ENCODE peak calls at places on chromosome 16, in ten cellular contexts. One of them, this sample, is unnamed.

GRCh38 chr16:89536886-89537548 is 23.5 kb upstream of the RPL13 start:
- DNase-seq in GM13976: no peak
- DNase-seq in sigmoid colon: no peak
- DNase-seq in Peyer's patch: no peak
- DNase-seq in AG09309: no peak
- DNase-seq in spleen: no peak
- DNase-seq in dorsolateral prefrontal cortex: peak
- DNase-seq in lower lobe of right lung: no peak
- DNase-seq in cardiac muscle cell: no peak
- DNase-seq in psoas muscle: no peak
- DNase-seq in this sample: no peak

GRCh38 chr16:25033852-25034251 is 18.7 kb upstream of the ARHGAP17 start:
- DNase-seq in GM13976: no peak
- DNase-seq in sigmoid colon: peak
- DNase-seq in Peyer's patch: no peak
- DNase-seq in AG09309: no peak
- DNase-seq in spleen: no peak
- DNase-seq in dorsolateral prefrontal cortex: no peak
- DNase-seq in lower lobe of right lung: no peak
- DNase-seq in cardiac muscle cell: peak
- DNase-seq in psoas muscle: no peak
- DNase-seq in this sample: no peak

GRCh38 chr16:12470311-12471229 is 333.1 kb downstream of the CPPED1 start:
- DNase-seq in GM13976: no peak
- DNase-seq in sigmoid colon: peak
- DNase-seq in Peyer's patch: no peak
- DNase-seq in AG09309: no peak
- DNase-seq in spleen: no peak
- DNase-seq in dorsolateral prefrontal cortex: no peak
- DNase-seq in lower lobe of right lung: no peak
- DNase-seq in cardiac muscle cell: no peak
- DNase-seq in psoas muscle: peak
- DNase-seq in this sample: no peak

GRCh38 chr16:54361813-54362212 is 75.2 kb upstream of the IRX3 start:
- DNase-seq in GM13976: no peak
- DNase-seq in sigmoid colon: no peak
- DNase-seq in Peyer's patch: no peak
- DNase-seq in AG09309: no peak
- DNase-seq in spleen: no peak
- DNase-seq in dorsolateral prefrontal cortex: no peak
- DNase-seq in lower lobe of right lung: no peak
- DNase-seq in cardiac muscle cell: peak
- DNase-seq in psoas muscle: no peak
- DNase-seq in this sample: no peak

GRCh38 chr16:14291941-14292825 is 221.1 kb downstream of the MRTFB start:
- DNase-seq in GM13976: no peak
- DNase-seq in sigmoid colon: no peak
- DNase-seq in Peyer's patch: no peak
- DNase-seq in AG09309: no peak
- DNase-seq in spleen: no peak
- DNase-seq in dorsolateral prefrontal cortex: no peak
- DNase-seq in lower lobe of right lung: no peak
- DNase-seq in cardiac muscle cell: no peak
- DNase-seq in psoas muscle: no peak
- DNase-seq in this sample: no peak

GRCh38 chr16:9008335-9009260 is 44.9 kb upstream of the USP7 start:
- DNase-seq in GM13976: peak
- DNase-seq in sigmoid colon: peak
- DNase-seq in Peyer's patch: peak
- DNase-seq in AG09309: no peak
- DNase-seq in spleen: peak
- DNase-seq in dorsolateral prefrontal cortex: peak
- DNase-seq in lower lobe of right lung: peak
- DNase-seq in cardiac muscle cell: peak
- DNase-seq in psoas muscle: peak
- DNase-seq in this sample: no peak

GRCh38 chr16:86566601-86566965 is at the start of gene FOXC2:
- DNase-seq in GM13976: no peak
- DNase-seq in sigmoid colon: peak
- DNase-seq in Peyer's patch: peak
- DNase-seq in AG09309: peak
- DNase-seq in spleen: peak
- DNase-seq in dorsolateral prefrontal cortex: no peak
- DNase-seq in lower lobe of right lung: peak
- DNase-seq in cardiac muscle cell: peak
- DNase-seq in psoas muscle: peak
- DNase-seq in this sample: peak

GRCh38 chr16:616771-617586 is 13.8 kb upstream of the WFIKKN1 start:
- DNase-seq in GM13976: no peak
- DNase-seq in sigmoid colon: peak
- DNase-seq in Peyer's patch: no peak
- DNase-seq in AG09309: no peak
- DNase-seq in spleen: no peak
- DNase-seq in dorsolateral prefrontal cortex: no peak
- DNase-seq in lower lobe of right lung: peak
- DNase-seq in cardiac muscle cell: no peak
- DNase-seq in psoas muscle: no peak
- DNase-seq in this sample: peak

GRCh38 chr16:89569506-89570341 is 5.8 kb upstream of the CPNE7 start:
- DNase-seq in GM13976: no peak
- DNase-seq in sigmoid colon: no peak
- DNase-seq in Peyer's patch: no peak
- DNase-seq in AG09309: no peak
- DNase-seq in spleen: no peak
- DNase-seq in dorsolateral prefrontal cortex: no peak
- DNase-seq in lower lobe of right lung: no peak
- DNase-seq in cardiac muscle cell: no peak
- DNase-seq in psoas muscle: peak
- DNase-seq in this sample: no peak

GRCh38 chr16:9534759-9535158 is 443.3 kb downstream of the HAPSTR1 start:
- DNase-seq in GM13976: no peak
- DNase-seq in sigmoid colon: no peak
- DNase-seq in Peyer's patch: no peak
- DNase-seq in AG09309: no peak
- DNase-seq in spleen: no peak
- DNase-seq in dorsolateral prefrontal cortex: no peak
- DNase-seq in lower lobe of right lung: no peak
- DNase-seq in cardiac muscle cell: no peak
- DNase-seq in psoas muscle: no peak
- DNase-seq in this sample: no peak

GRCh38 chr16:88957887-88958577 is 19.0 kb downstream of the CBFA2T3 start:
- DNase-seq in GM13976: no peak
- DNase-seq in sigmoid colon: no peak
- DNase-seq in Peyer's patch: no peak
- DNase-seq in AG09309: no peak
- DNase-seq in spleen: peak
- DNase-seq in dorsolateral prefrontal cortex: no peak
- DNase-seq in lower lobe of right lung: peak
- DNase-seq in cardiac muscle cell: no peak
- DNase-seq in psoas muscle: peak
- DNase-seq in this sample: no peak

GRCh38 chr16:7333326-7333725 is 681 bp downstream of the RBFOX1 start:
- DNase-seq in GM13976: no peak
- DNase-seq in sigmoid colon: no peak
- DNase-seq in Peyer's patch: no peak
- DNase-seq in AG09309: no peak
- DNase-seq in spleen: no peak
- DNase-seq in dorsolateral prefrontal cortex: no peak
- DNase-seq in lower lobe of right lung: no peak
- DNase-seq in cardiac muscle cell: no peak
- DNase-seq in psoas muscle: no peak
- DNase-seq in this sample: no peak

GRCh38 chr16:75497558-75497957 is 2.3 kb upstream of the CHST6 start:
- DNase-seq in GM13976: no peak
- DNase-seq in sigmoid colon: no peak
- DNase-seq in Peyer's patch: no peak
- DNase-seq in AG09309: no peak
- DNase-seq in spleen: peak
- DNase-seq in dorsolateral prefrontal cortex: no peak
- DNase-seq in lower lobe of right lung: no peak
- DNase-seq in cardiac muscle cell: no peak
- DNase-seq in psoas muscle: no peak
- DNase-seq in this sample: no peak

GRCh38 chr16:72455743-72456659 is 284.0 kb upstream of the PMFBP1 start:
- DNase-seq in GM13976: no peak
- DNase-seq in sigmoid colon: no peak
- DNase-seq in Peyer's patch: no peak
- DNase-seq in AG09309: no peak
- DNase-seq in spleen: no peak
- DNase-seq in dorsolateral prefrontal cortex: no peak
- DNase-seq in lower lobe of right lung: no peak
- DNase-seq in cardiac muscle cell: peak
- DNase-seq in psoas muscle: no peak
- DNase-seq in this sample: no peak

GRCh38 chr16:83244057-83244456 is 563.7 kb upstream of the HSBP1 start:
- DNase-seq in GM13976: no peak
- DNase-seq in sigmoid colon: no peak
- DNase-seq in Peyer's patch: no peak
- DNase-seq in AG09309: no peak
- DNase-seq in spleen: no peak
- DNase-seq in dorsolateral prefrontal cortex: no peak
- DNase-seq in lower lobe of right lung: no peak
- DNase-seq in cardiac muscle cell: no peak
- DNase-seq in psoas muscle: no peak
- DNase-seq in this sample: no peak

GRCh38 chr16:12763517-12763916 is 40.2 kb downstream of the CPPED1 start:
- DNase-seq in GM13976: no peak
- DNase-seq in sigmoid colon: no peak
- DNase-seq in Peyer's patch: no peak
- DNase-seq in AG09309: no peak
- DNase-seq in spleen: no peak
- DNase-seq in dorsolateral prefrontal cortex: no peak
- DNase-seq in lower lobe of right lung: no peak
- DNase-seq in cardiac muscle cell: peak
- DNase-seq in psoas muscle: no peak
- DNase-seq in this sample: no peak

GRCh38 chr16:27217256-27217655 is 13.9 kb downstream of the KDM8 start:
- DNase-seq in GM13976: peak
- DNase-seq in sigmoid colon: no peak
- DNase-seq in Peyer's patch: no peak
- DNase-seq in AG09309: no peak
- DNase-seq in spleen: no peak
- DNase-seq in dorsolateral prefrontal cortex: no peak
- DNase-seq in lower lobe of right lung: no peak
- DNase-seq in cardiac muscle cell: peak
- DNase-seq in psoas muscle: no peak
- DNase-seq in this sample: no peak

GRCh38 chr16:2964416-2965223 is 545 bp downstream of the KREMEN2 start:
- DNase-seq in GM13976: peak
- DNase-seq in sigmoid colon: no peak
- DNase-seq in Peyer's patch: peak
- DNase-seq in AG09309: no peak
- DNase-seq in spleen: peak
- DNase-seq in dorsolateral prefrontal cortex: no peak
- DNase-seq in lower lobe of right lung: peak
- DNase-seq in cardiac muscle cell: no peak
- DNase-seq in psoas muscle: no peak
- DNase-seq in this sample: no peak
- TF ChIP-seq CTCF in GM13976: no peak
- TF ChIP-seq CTCF in sigmoid colon: no peak
- TF ChIP-seq CTCF in Peyer's patch: no peak
- TF ChIP-seq CTCF in AG09309: no peak
- TF ChIP-seq CTCF in spleen: no peak
- TF ChIP-seq CTCF in dorsolateral prefrontal cortex: no peak
- TF ChIP-seq CTCF in lower lobe of right lung: no peak
- TF ChIP-seq CTCF in cardiac muscle cell: no peak
- TF ChIP-seq CTCF in psoas muscle: no peak
- TF ChIP-seq CTCF in this sample: no peak

GRCh38 chr16:57390635-57391307 is 13.8 kb upstream of the CCL17 start:
- DNase-seq in GM13976: no peak
- DNase-seq in sigmoid colon: no peak
- DNase-seq in Peyer's patch: no peak
- DNase-seq in AG09309: no peak
- DNase-seq in spleen: peak
- DNase-seq in dorsolateral prefrontal cortex: no peak
- DNase-seq in lower lobe of right lung: no peak
- DNase-seq in cardiac muscle cell: peak
- DNase-seq in psoas muscle: no peak
- DNase-seq in this sample: no peak
- TF ChIP-seq CTCF in GM13976: no peak
- TF ChIP-seq CTCF in sigmoid colon: no peak
- TF ChIP-seq CTCF in Peyer's patch: no peak
- TF ChIP-seq CTCF in AG09309: no peak
- TF ChIP-seq CTCF in spleen: no peak
- TF ChIP-seq CTCF in dorsolateral prefrontal cortex: no peak
- TF ChIP-seq CTCF in lower lobe of right lung: no peak
- TF ChIP-seq CTCF in cardiac muscle cell: no peak
- TF ChIP-seq CTCF in psoas muscle: no peak
- TF ChIP-seq CTCF in this sample: no peak

GRCh38 chr16:60392380-60392779 is 1643.9 kb downstream of the CDH8 start:
- DNase-seq in GM13976: no peak
- DNase-seq in sigmoid colon: no peak
- DNase-seq in Peyer's patch: no peak
- DNase-seq in AG09309: no peak
- DNase-seq in spleen: no peak
- DNase-seq in dorsolateral prefrontal cortex: no peak
- DNase-seq in lower lobe of right lung: no peak
- DNase-seq in cardiac muscle cell: no peak
- DNase-seq in psoas muscle: no peak
- DNase-seq in this sample: no peak
- TF ChIP-seq CTCF in GM13976: no peak
- TF ChIP-seq CTCF in sigmoid colon: no peak
- TF ChIP-seq CTCF in Peyer's patch: no peak
- TF ChIP-seq CTCF in AG09309: no peak
- TF ChIP-seq CTCF in spleen: no peak
- TF ChIP-seq CTCF in dorsolateral prefrontal cortex: no peak
- TF ChIP-seq CTCF in lower lobe of right lung: no peak
- TF ChIP-seq CTCF in cardiac muscle cell: no peak
- TF ChIP-seq CTCF in psoas muscle: no peak
- TF ChIP-seq CTCF in this sample: no peak

GRCh38 chr16:85334718-85335583 is 222.7 kb upstream of the CIBAR2 start:
- DNase-seq in GM13976: no peak
- DNase-seq in sigmoid colon: no peak
- DNase-seq in Peyer's patch: peak
- DNase-seq in AG09309: no peak
- DNase-seq in spleen: no peak
- DNase-seq in dorsolateral prefrontal cortex: no peak
- DNase-seq in lower lobe of right lung: no peak
- DNase-seq in cardiac muscle cell: peak
- DNase-seq in psoas muscle: no peak
- DNase-seq in this sample: no peak

GRCh38 chr16:85335584-85336492 is 223.6 kb upstream of the CIBAR2 start:
- DNase-seq in GM13976: no peak
- DNase-seq in sigmoid colon: no peak
- DNase-seq in Peyer's patch: peak
- DNase-seq in AG09309: no peak
- DNase-seq in spleen: no peak
- DNase-seq in dorsolateral prefrontal cortex: no peak
- DNase-seq in lower lobe of right lung: no peak
- DNase-seq in cardiac muscle cell: peak
- DNase-seq in psoas muscle: no peak
- DNase-seq in this sample: no peak

GRCh38 chr16:85332175-85332574 is 219.9 kb upstream of the CIBAR2 start:
- DNase-seq in GM13976: no peak
- DNase-seq in sigmoid colon: no peak
- DNase-seq in Peyer's patch: no peak
- DNase-seq in AG09309: no peak
- DNase-seq in spleen: no peak
- DNase-seq in dorsolateral prefrontal cortex: no peak
- DNase-seq in lower lobe of right lung: no peak
- DNase-seq in cardiac muscle cell: no peak
- DNase-seq in psoas muscle: no peak
- DNase-seq in this sample: no peak

GRCh38 chr16:85333337-85333736 is 221.1 kb upstream of the CIBAR2 start:
- DNase-seq in GM13976: no peak
- DNase-seq in sigmoid colon: no peak
- DNase-seq in Peyer's patch: no peak
- DNase-seq in AG09309: no peak
- DNase-seq in spleen: no peak
- DNase-seq in dorsolateral prefrontal cortex: no peak
- DNase-seq in lower lobe of right lung: no peak
- DNase-seq in cardiac muscle cell: no peak
- DNase-seq in psoas muscle: no peak
- DNase-seq in this sample: no peak

GRCh38 chr16:85333744-85334640 is 221.7 kb upstream of the CIBAR2 start:
- DNase-seq in GM13976: no peak
- DNase-seq in sigmoid colon: no peak
- DNase-seq in Peyer's patch: no peak
- DNase-seq in AG09309: no peak
- DNase-seq in spleen: no peak
- DNase-seq in dorsolateral prefrontal cortex: no peak
- DNase-seq in lower lobe of right lung: no peak
- DNase-seq in cardiac muscle cell: no peak
- DNase-seq in psoas muscle: no peak
- DNase-seq in this sample: no peak
- TF ChIP-seq CTCF in GM13976: no peak
- TF ChIP-seq CTCF in sigmoid colon: no peak
- TF ChIP-seq CTCF in Peyer's patch: no peak
- TF ChIP-seq CTCF in AG09309: no peak
- TF ChIP-seq CTCF in spleen: no peak
- TF ChIP-seq CTCF in dorsolateral prefrontal cortex: no peak
- TF ChIP-seq CTCF in lower lobe of right lung: no peak
- TF ChIP-seq CTCF in cardiac muscle cell: no peak
- TF ChIP-seq CTCF in psoas muscle: no peak
- TF ChIP-seq CTCF in this sample: no peak